ENCODE peak calls at places on chromosomes 7 and 10, in ten cellular contexts. J is nucleus accumbens; Z is AG09309; N is stimulated activated CD8-positive, alpha-beta memory T cell treated with anti-CD3 and anti-CD28 coated beads, Interleukin-7, amount 100 ng/mL, for 48 hours; F is GF-D8; D is tibial artery; V is thoracic aorta; C is GDM1; U is NCI-H2081; M is lung microvascular endothelial cell. X is an unnamed sample.
A peak's percentile ranks its signal among the peaks of the same experiment; 100 is the strongest.

GRCh38 chr10:19546224-19546623 is 270.0 kb upstream of the PLXDC2 start:
- DNase-seq in N (no peak), M (no peak), Z (no peak), J (no peak), U (no peak), D (no peak), F (no peak), C (no peak), V (no peak), X (no peak)

GRCh38 chr7:102841290-102841689 is 71.5 kb upstream of the LRRC17 start:
- DNase-seq in V (no peak), D (no peak), M (no peak), N (no peak), C (no peak), J (no peak), F (no peak), U (no peak), Z (no peak), X (no peak)

GRCh38 chr7:8176370-8177081 is 85.4 kb downstream of the ICA1 start:
- DNase-seq in D (no peak), V (no peak), C (peak; percentile 72), N (peak; percentile 48), Z (no peak), F (peak; percentile 41), J (no peak), U (no peak), M (no peak), X (no peak)

GRCh38 chr10:63375859-63376258 is 89.9 kb downstream of the JMJD1C start:
- DNase-seq in N (no peak), F (no peak), Z (no peak), V (no peak), U (no peak), C (no peak), M (peak; percentile 20), J (no peak), D (no peak), X (no peak)

GRCh38 chr7:84188811-84189405 is 5.7 kb downstream of the SEMA3A start:
- DNase-seq in D (no peak), F (no peak), M (peak; percentile 70), N (no peak), Z (no peak), U (peak; percentile 6), C (no peak), V (no peak), J (no peak), X (no peak)

GRCh38 chr7:77351539-77352004 is 64.6 kb downstream of the GSAP start:
- DNase-seq in D (no peak), N (peak; percentile 24), F (peak; percentile 96), J (no peak), Z (no peak), U (no peak), V (no peak), C (peak; percentile 87), M (peak; percentile 72), X (no peak)

GRCh38 chr10:17607603-17608332 is 9.4 kb downstream of the HACD1 start:
- DNase-seq in Z (no peak), U (peak; percentile 43), V (no peak), D (no peak), C (peak; percentile 42), F (peak; percentile 9), N (no peak), M (peak; percentile 81), J (no peak), X (no peak)

GRCh38 chr7:19030280-19030679 is 87.2 kb downstream of the TWIST1 start:
- DNase-seq in F (no peak), U (no peak), V (no peak), N (no peak), Z (peak; percentile 70), D (no peak), M (no peak), C (no peak), J (no peak), X (no peak)

GRCh38 chr10:36989233-36989632 is 136.2 kb upstream of the ANKRD30A start:
- DNase-seq in F (no peak), C (no peak), J (no peak), N (no peak), M (no peak), V (no peak), U (no peak), Z (no peak), D (no peak), X (no peak)

GRCh38 chr10:12579954-12580858 is 230.9 kb downstream of the CAMK1D start:
- DNase-seq in Z (no peak), C (no peak), N (no peak), D (peak; percentile 32), V (no peak), U (peak; percentile 27), M (no peak), F (no peak), J (no peak), X (no peak)

GRCh38 chr7:24133691-24134090 is 150.3 kb upstream of the NPY start:
- DNase-seq in J (no peak), D (no peak), F (no peak), C (no peak), M (no peak), U (no peak), N (no peak), Z (no peak), V (no peak), X (no peak)

GRCh38 chr10:106866244-106866845 is 298.2 kb downstream of the SORCS1 start:
- DNase-seq in D (no peak), J (no peak), F (no peak), N (no peak), C (no peak), V (no peak), Z (no peak), M (no peak), U (no peak), X (no peak)

GRCh38 chr10:90319188-90319914 is 538.5 kb downstream of the HTR7 start:
- DNase-seq in F (no peak), J (no peak), M (peak; percentile 33), Z (no peak), C (no peak), V (no peak), U (peak; percentile 0), N (peak; percentile 0), D (no peak), X (no peak)

GRCh38 chr7:128022631-128023532 is 8.4 kb downstream of the LRRC4 start:
- DNase-seq in D (no peak), N (no peak), U (no peak), V (no peak), C (no peak), M (no peak), Z (peak; percentile 62), F (peak; percentile 8), J (no peak), X (no peak)

GRCh38 chr7:121985476-121985875 is 112.5 kb downstream of the PTPRZ1 start:
- DNase-seq in N (no peak), F (no peak), U (no peak), M (no peak), Z (no peak), D (no peak), C (no peak), V (no peak), J (no peak), X (no peak)

GRCh38 chr7:149811221-149811620 is 27.0 kb upstream of the ZNF862 start:
- DNase-seq in D (no peak), F (no peak), V (no peak), N (no peak), C (no peak), U (no peak), M (no peak), Z (no peak), J (no peak), X (no peak)

GRCh38 chr10:133276435-133277201 is at the start of gene ADAM8:
- DNase-seq in D (no peak), N (peak; percentile 64), Z (no peak), F (no peak), J (no peak), U (no peak), V (no peak), M (peak; percentile 22), C (peak; percentile 41), X (no peak)

GRCh38 chr10:85319150-85319549 is 990.8 kb downstream of the CCSER2 start:
- DNase-seq in Z (no peak), F (no peak), M (no peak), N (no peak), V (no peak), J (peak; percentile 6), U (peak; percentile 28), D (no peak), C (no peak), X (peak; percentile 35)

GRCh38 chr10:103678104-103678526 is 177.3 kb downstream of the SH3PXD2A start:
- DNase-seq in C (no peak), N (peak; percentile 73), U (no peak), J (peak; percentile 73), M (peak; percentile 85), D (peak; percentile 76), F (peak; percentile 56), V (no peak), Z (peak; percentile 98), X (peak; percentile 87)

GRCh38 chr10:1368772-1369171 is 312.6 kb downstream of the WDR37 start:
- DNase-seq in J (no peak), D (no peak), M (peak; percentile 54), U (no peak), F (no peak), Z (no peak), C (no peak), N (peak; percentile 26), V (no peak), X (no peak)

GRCh38 chr7:108324053-108325038 is 131.9 kb downstream of the NRCAM start:
- DNase-seq in D (no peak), Z (no peak), F (no peak), M (no peak), N (no peak), V (no peak), U (no peak), C (no peak), J (no peak), X (no peak)

GRCh38 chr10:71978476-71978875 is 14.3 kb downstream of the CHST3 start:
- DNase-seq in M (no peak), V (no peak), U (no peak), F (no peak), C (no peak), J (no peak), N (no peak), D (no peak), Z (no peak), X (no peak)

GRCh38 chr10:70477661-70478162 is 855 bp upstream of the PALD1 start:
- DNase-seq in U (no peak), F (peak; percentile 33), N (peak; percentile 56), M (peak; percentile 89), J (no peak), C (peak; percentile 24), Z (no peak), D (no peak), V (no peak), X (peak; percentile 53)

GRCh38 chr10:131068760-131069159 is 242.8 kb downstream of the TCERG1L start:
- DNase-seq in F (no peak), D (peak; percentile 5), V (no peak), U (no peak), N (no peak), J (no peak), M (no peak), Z (no peak), C (no peak), X (no peak)

GRCh38 chr10:121325490-121326231 is 272.6 kb downstream of the FGFR2 start:
- DNase-seq in V (no peak), M (no peak), Z (no peak), N (no peak), C (no peak), U (no peak), J (no peak), F (no peak), D (no peak), X (no peak)

GRCh38 chr7:157564518-157565177 is 227.8 kb downstream of the DNAJB6 start:
- DNase-seq in M (no peak), J (no peak), C (no peak), F (no peak), U (no peak), N (no peak), Z (no peak), V (no peak), D (no peak), X (no peak)

GRCh38 chr7:151206914-151207313 is 3.4 kb downstream of the H2BK1 start:
- DNase-seq in C (peak; percentile 74), Z (no peak), F (peak; percentile 76), U (no peak), V (no peak), N (no peak), D (no peak), J (no peak), M (no peak), X (no peak)

GRCh38 chr10:68155615-68156205 is 46.4 kb downstream of the MYPN start:
- DNase-seq in U (no peak), Z (no peak), V (no peak), C (no peak), M (no peak), J (no peak), N (no peak), F (no peak), D (no peak), X (no peak)